ENCODE peak calls at places on chromosome 19, in four cellular contexts. M is cardiac muscle cell, F is dermis microvascular lymphatic vessel endothelial cell, U is PC-3. Y is an unnamed sample.

GRCh38 chr19:6047741-6048231 is 62.5 kb downstream of the RFX2 start:
- DNase-seq in M (peak; percentile 52), F (peak; percentile 46), U (peak; percentile 80), Y (no peak)

GRCh38 chr19:55473613-55474012 is 2.8 kb upstream of the ZNF628 start:
- DNase-seq in M (no peak), F (no peak), U (no peak), Y (no peak)

GRCh38 chr19:4097501-4097900 is 26.4 kb downstream of the MAP2K2 start:
- DNase-seq in M (no peak), F (no peak), U (no peak), Y (no peak)

GRCh38 chr19:56476093-56476492 is 1.1 kb downstream of the ZNF667 start:
- DNase-seq in M (no peak), F (no peak), U (no peak), Y (no peak)

GRCh38 chr19:16325671-16326400 is 1.2 kb downstream of the KLF2 start:
- DNase-seq in M (peak; percentile 52), F (no peak), U (no peak), Y (no peak)

GRCh38 chr19:3619631-3620012 is 7.0 kb downstream of the CACTIN start:
- DNase-seq in M (no peak), F (no peak), U (no peak), Y (no peak)

GRCh38 chr19:38713227-38713649 is 31.0 kb downstream of the CAPN12 start:
- DNase-seq in M (no peak), F (no peak), U (no peak), Y (no peak)

GRCh38 chr19:4139614-4140236 is 13.7 kb upstream of the CREB3L3 start:
- DNase-seq in M (peak; percentile 70), F (no peak), U (peak; percentile 71), Y (peak; percentile 41)

GRCh38 chr19:5908773-5909442 is 4.2 kb downstream of the VMAC start:
- DNase-seq in M (no peak), F (no peak), U (no peak), Y (no peak)

GRCh38 chr19:32362318-32362691 is 16.9 kb downstream of the ZNF507 start:
- DNase-seq in M (no peak), F (no peak), U (no peak), Y (no peak)

GRCh38 chr19:40588110-40588854 is 11.6 kb downstream of the SHKBP1 start:
- DNase-seq in M (peak; percentile 37), F (no peak), U (no peak), Y (no peak)

GRCh38 chr19:16804176-16804575 is 25.0 kb upstream of the SIN3B start:
- DNase-seq in M (no peak), F (no peak), U (no peak), Y (no peak)

GRCh38 chr19:40867701-40868100 is 14.3 kb downstream of the CYP2A7 start:
- DNase-seq in M (no peak), F (no peak), U (no peak), Y (no peak)

GRCh38 chr19:53991224-53992113 is at the start of gene CACNG6:
- DNase-seq in M (peak; percentile 60), F (no peak), U (peak; percentile 48), Y (no peak)

GRCh38 chr19:33374406-33374703 is 846 bp downstream of the CEBPG start:
- DNase-seq in M (no peak), F (no peak), U (peak; percentile 13), Y (no peak)

GRCh38 chr19:49069026-49069425 is 3.5 kb downstream of the KCNA7 start:
- DNase-seq in M (no peak), F (no peak), U (no peak), Y (no peak)

GRCh38 chr19:32351807-32352630 is 6.6 kb downstream of the ZNF507 start:
- DNase-seq in M (peak; percentile 61), F (peak; percentile 15), U (peak; percentile 64), Y (no peak)

GRCh38 chr19:42254083-42254849 is 662 bp downstream of the ERF start:
- DNase-seq in M (peak; percentile 66), F (no peak), U (peak; percentile 48), Y (peak; percentile 87)

GRCh38 chr19:39941615-39942507 is 7.4 kb upstream of the FCGBP start:
- DNase-seq in M (peak; percentile 64), F (no peak), U (peak; percentile 16), Y (peak; percentile 62)

GRCh38 chr19:928471-929259 is 2.8 kb downstream of the ARID3A start:
- DNase-seq in M (peak; percentile 34), F (no peak), U (no peak), Y (no peak)